ENCODE peak calls at places on chromosome 2, in five cellular contexts. N is AG10803; S is frontal cortex; T is MM.1S; K is effector CD8-positive, alpha-beta T cell. R is an unnamed sample.

GRCh38 chr2:197304556-197305011 is 6.0 kb downstream of the ANKRD44 start:
- DNase-seq in N (no peak), S (no peak), T (no peak), K (no peak), R (no peak)

GRCh38 chr2:5287558-5288334 is 404.4 kb upstream of the SOX11 start:
- DNase-seq in N (no peak), S (no peak), T (no peak), K (no peak), R (no peak)

GRCh38 chr2:85911097-85911496 is 22.3 kb upstream of the ST3GAL5 start:
- DNase-seq in N (no peak), S (no peak), T (no peak), K (no peak), R (no peak)

GRCh38 chr2:154992826-154993225 is 294.3 kb downstream of the KCNJ3 start:
- DNase-seq in N (no peak), S (no peak), T (no peak), K (no peak), R (no peak)

GRCh38 chr2:135822855-135823254 is 14.1 kb downstream of the LCT start:
- DNase-seq in N (no peak), S (no peak), T (no peak), K (no peak), R (no peak)

GRCh38 chr2:219576505-219577388 is 4.6 kb downstream of the INHA start:
- DNase-seq in N (no peak), S (no peak), T (no peak), K (no peak), R (peak)

GRCh38 chr2:101080214-101081068 is 70.7 kb downstream of the TBC1D8 start:
- DNase-seq in N (no peak), S (no peak), T (no peak), K (no peak), R (no peak)

GRCh38 chr2:73112913-73113633 is at the start of gene RAB11FIP5:
- DNase-seq in N (peak), S (peak), T (peak), K (peak), R (peak)

GRCh38 chr2:65638438-65638837 is 206.0 kb upstream of the SPRED2 start:
- DNase-seq in N (no peak), S (no peak), T (no peak), K (no peak), R (no peak)

GRCh38 chr2:187541086-187542085 is 12.8 kb downstream of the TFPI start:
- DNase-seq in N (peak), S (no peak), T (no peak), K (no peak), R (no peak)

GRCh38 chr2:1823187-1824169 is 79.2 kb upstream of the PXDN start:
- DNase-seq in N (no peak), S (no peak), T (no peak), K (no peak), R (no peak)

GRCh38 chr2:204325468-204325867 is 219.8 kb upstream of the PARD3B start:
- DNase-seq in N (peak), S (peak), T (peak), K (peak), R (peak)

GRCh38 chr2:230202430-230203109 is 17.2 kb downstream of the SP110 start:
- DNase-seq in N (no peak), S (no peak), T (peak), K (no peak), R (no peak)

GRCh38 chr2:15860760-15861159 is 79.6 kb upstream of the MYCN start:
- DNase-seq in N (no peak), S (no peak), T (no peak), K (no peak), R (no peak)

GRCh38 chr2:37829202-37829601 is 95.9 kb upstream of the RMDN2 start:
- DNase-seq in N (peak), S (no peak), T (no peak), K (no peak), R (no peak)

GRCh38 chr2:234690569-234691225 is 193.8 kb upstream of the ARL4C start:
- DNase-seq in N (peak), S (no peak), T (no peak), K (no peak), R (peak)

GRCh38 chr2:85310330-85310729 is 17.5 kb downstream of the TGOLN2 start:
- DNase-seq in N (no peak), S (no peak), T (peak), K (no peak), R (no peak)

GRCh38 chr2:172256886-172257285 is 154.2 kb upstream of the DLX2 start:
- DNase-seq in N (no peak), S (no peak), T (no peak), K (no peak), R (no peak)

GRCh38 chr2:138421971-138422335 is 79.6 kb upstream of the SPOPL start:
- DNase-seq in N (peak), S (no peak), T (no peak), K (no peak), R (peak)

GRCh38 chr2:173280853-173281252 is 73.8 kb upstream of the CDCA7 start:
- DNase-seq in N (no peak), S (no peak), T (no peak), K (no peak), R (no peak)

GRCh38 chr2:147025611-147026010 is 819.2 kb upstream of the ACVR2A start:
- DNase-seq in N (peak), S (no peak), T (no peak), K (no peak), R (peak)

GRCh38 chr2:25957743-25958142 is 24.6 kb downstream of the KIF3C start:
- DNase-seq in N (no peak), S (no peak), T (no peak), K (no peak), R (no peak)

GRCh38 chr2:174931724-174932123 is 73.5 kb downstream of the CHN1 start:
- DNase-seq in N (peak), S (no peak), T (no peak), K (no peak), R (no peak)

GRCh38 chr2:73295751-73296400 is 2.5 kb upstream of the EGR4 start:
- DNase-seq in N (no peak), S (no peak), T (no peak), K (no peak), R (no peak)

GRCh38 chr2:240208096-240208495 is 67.6 kb upstream of the OTOS start:
- DNase-seq in N (no peak), S (no peak), T (no peak), K (no peak), R (no peak)

GRCh38 chr2:36834721-36835120 is 131.6 kb downstream of the STRN start:
- DNase-seq in N (no peak), S (no peak), T (no peak), K (no peak), R (no peak)

GRCh38 chr2:239274391-239275001 is 126.3 kb downstream of the HDAC4 start:
- DNase-seq in N (peak), S (no peak), T (no peak), K (no peak), R (no peak)

GRCh38 chr2:14633031-14633430 is 514 bp downstream of the LRATD1 start:
- DNase-seq in N (no peak), S (no peak), T (no peak), K (no peak), R (no peak)

GRCh38 chr2:37000273-37000780 is 34.0 kb upstream of the STRN start:
- DNase-seq in N (no peak), S (no peak), T (no peak), K (no peak), R (no peak)

GRCh38 chr2:63861220-63861822 is 19.6 kb downstream of the UGP2 start:
- DNase-seq in N (peak), S (peak), T (peak), K (peak), R (no peak)

GRCh38 chr2:189304360-189304759 is 124.8 kb upstream of the COL5A2 start:
- DNase-seq in N (no peak), S (no peak), T (no peak), K (peak), R (no peak)

GRCh38 chr2:145919507-145919906 is 1399.6 kb upstream of the ZEB2 start:
- DNase-seq in N (peak), S (no peak), T (no peak), K (no peak), R (no peak)

GRCh38 chr2:86790828-86791561 is at the start of gene CD8A:
- DNase-seq in N (peak), S (no peak), T (no peak), K (peak), R (peak)

GRCh38 chr2:64606495-64607363 is 47.0 kb downstream of the SERTAD2 start:
- DNase-seq in N (peak), S (no peak), T (no peak), K (peak), R (no peak)

GRCh38 chr2:37781028-37781427 is 109.6 kb upstream of the CDC42EP3 start:
- DNase-seq in N (peak), S (no peak), T (no peak), K (no peak), R (no peak)